ENCODE peak calls at places on chromosomes 12 and 14, in six cellular contexts. O is GM13977; L is tibial artery; Z is HepG2; S is CD8-positive, alpha-beta T cell; G is Calu3. P is an unnamed sample.
A peak's percentile ranks its signal among the peaks of the same experiment; 100 is the strongest.

GRCh38 chr12:96994900-96995299 is 87.8 kb downstream of the NEDD1 start:
- DNase-seq in O (no peak), L (no peak), Z (no peak), S (no peak), G (no peak), P (no peak)

GRCh38 chr14:54166049-54166950 is 209.7 kb upstream of the BMP4 start:
- DNase-seq in O (no peak), L (no peak), Z (no peak), S (no peak), G (no peak), P (no peak)

GRCh38 chr12:103742349-103742784 is 98.7 kb downstream of the NT5DC3 start:
- DNase-seq in O (no peak), L (no peak), Z (no peak), S (no peak), G (peak; percentile 28), P (no peak)

GRCh38 chr14:55701638-55702037 is 121.6 kb downstream of the KTN1 start:
- DNase-seq in O (peak; percentile 30), L (no peak), Z (no peak), S (no peak), G (peak; percentile 34), P (no peak)

GRCh38 chr12:27493260-27493935 is 30.6 kb upstream of the PPFIBP1 start:
- DNase-seq in O (no peak), L (no peak), Z (no peak), S (no peak), G (no peak), P (no peak)

GRCh38 chr14:22112004-22112403 is 438.4 kb upstream of the OR4E1 start:
- DNase-seq in O (peak; percentile 43), L (no peak), Z (peak; percentile 25), S (peak; percentile 47), G (peak; percentile 49), P (no peak)

GRCh38 chr14:106347890-106348755 is 821.7 kb downstream of the TMEM121 start:
- DNase-seq in O (no peak), L (no peak), Z (no peak), S (no peak), G (no peak), P (no peak)

GRCh38 chr14:49959822-49960408 is 67.0 kb downstream of the ARF6 start:
- DNase-seq in O (peak; percentile 45), L (no peak), Z (no peak), S (no peak), G (no peak), P (no peak)

GRCh38 chr14:53741379-53742225 is 215.0 kb downstream of the BMP4 start:
- DNase-seq in O (no peak), L (no peak), Z (no peak), S (no peak), G (no peak), P (no peak)

GRCh38 chr12:78209851-78210493 is 379.3 kb downstream of the NAV3 start:
- DNase-seq in O (no peak), L (no peak), Z (no peak), S (no peak), G (no peak), P (no peak)

GRCh38 chr12:49295087-49296001 is at the start of gene PRPH:
- DNase-seq in O (no peak), L (peak; percentile 59), Z (no peak), S (no peak), G (no peak), P (no peak)

GRCh38 chr12:9798008-9798619 is 29.2 kb upstream of the KLRF1 start:
- DNase-seq in O (no peak), L (no peak), Z (peak; percentile 41), S (peak; percentile 73), G (peak; percentile 82), P (no peak)

GRCh38 chr12:96578526-96579125 is 89.2 kb downstream of the CFAP54 start:
- DNase-seq in O (peak; percentile 44), L (no peak), Z (peak; percentile 48), S (no peak), G (peak; percentile 20), P (no peak)

GRCh38 chr12:47277972-47278448 is 198.3 kb upstream of the AMIGO2 start:
- DNase-seq in O (no peak), L (no peak), Z (no peak), S (no peak), G (peak; percentile 28), P (no peak)

GRCh38 chr12:132873724-132874123 is 13.7 kb downstream of the CHFR start:
- DNase-seq in O (no peak), L (no peak), Z (no peak), S (no peak), G (no peak), P (no peak)

DNA sequence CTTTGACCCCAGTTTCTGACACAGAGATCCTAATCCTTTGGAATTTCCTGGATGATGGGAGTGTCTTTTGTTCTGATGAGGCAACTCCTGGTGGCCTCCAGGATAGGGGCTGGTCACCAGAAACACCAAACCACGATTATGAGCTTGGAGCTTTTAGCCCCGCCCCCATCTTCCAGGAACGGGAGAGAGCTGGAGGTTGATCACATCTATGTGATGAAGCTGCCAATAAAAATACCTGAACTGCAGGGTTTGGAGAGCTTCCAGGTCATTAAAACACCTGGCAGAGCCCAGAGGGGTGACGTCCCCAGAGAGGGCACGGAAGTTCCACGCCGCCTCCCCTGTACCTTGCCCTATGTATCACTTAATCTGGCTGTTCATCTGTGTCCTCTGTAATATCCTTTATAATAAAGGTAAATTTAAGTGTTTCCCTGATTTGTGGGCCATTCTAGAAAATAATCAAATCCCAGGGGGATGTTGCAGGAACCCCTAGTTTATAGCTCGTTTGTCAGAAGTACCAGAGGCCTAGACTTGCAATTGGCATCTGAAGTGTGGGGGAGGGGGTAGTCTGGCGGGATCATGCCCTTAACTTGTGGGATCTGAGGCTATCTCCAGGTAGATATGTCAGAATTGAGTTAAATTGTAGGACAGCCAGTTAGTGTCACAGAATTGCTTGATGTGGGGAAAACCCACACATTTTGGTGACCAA is 21.2 kb downstream of the APPL2 start:
- DNase-seq in O (no peak), L (no peak), Z (peak; percentile 59), S (no peak), G (peak; percentile 90), P (no peak)
- TF ChIP-seq CTCF in O (no peak), L (no peak), Z (no peak), S (no peak), G (no peak), P (no peak)

DNA sequence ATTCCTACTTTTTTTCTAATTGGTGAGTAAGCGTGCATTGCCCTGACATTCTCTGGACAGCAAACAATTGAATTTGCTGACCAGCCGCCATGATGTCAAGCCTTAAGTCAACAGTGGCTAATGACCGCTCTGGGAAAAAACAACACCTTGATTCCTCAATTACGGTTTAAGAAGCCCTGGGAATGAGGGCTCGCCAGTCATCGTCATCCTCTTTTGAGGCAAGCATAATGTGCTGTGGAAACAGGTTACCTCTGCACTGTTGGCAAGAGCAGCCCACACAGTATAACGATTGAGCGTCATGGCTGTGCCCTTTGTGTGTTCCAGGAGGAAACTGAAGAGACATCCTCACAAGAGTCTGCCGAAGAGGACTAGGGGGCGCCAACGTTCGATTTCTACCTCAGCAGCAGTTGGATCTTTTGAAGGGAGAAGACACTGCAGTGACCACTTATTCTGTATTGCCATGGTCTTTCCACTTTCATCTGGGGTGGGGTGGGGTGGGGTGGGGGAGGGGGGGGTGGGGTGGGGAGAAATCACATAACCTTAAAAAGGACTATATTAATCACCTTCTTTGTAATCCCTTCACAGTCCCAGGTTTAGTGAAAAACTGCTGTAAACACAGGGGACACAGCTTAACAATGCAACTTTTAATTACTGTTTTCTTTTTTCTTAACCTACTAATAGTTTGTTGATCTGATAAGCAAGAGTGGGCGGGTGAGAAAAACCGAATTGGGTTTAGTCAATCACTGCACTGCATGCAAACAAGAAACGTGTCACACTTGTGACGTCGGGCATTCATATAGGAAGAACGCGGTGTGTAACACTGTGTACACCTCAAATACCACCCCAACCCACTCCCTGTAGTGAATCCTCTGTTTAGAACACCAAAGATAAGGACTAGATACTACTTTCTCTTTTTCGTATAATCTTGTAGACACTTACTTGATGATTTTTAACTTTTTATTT is 138.9 kb downstream of the HMGA2 start:
- DNase-seq in O (no peak), L (no peak), Z (no peak), S (no peak), G (peak; percentile 47), P (no peak)
- TF ChIP-seq CTCF in O (peak; percentile 39), L (no peak), Z (peak; percentile 43), S (no peak), G (peak; percentile 29), P (peak; percentile 50)

GRCh38 chr12:29238822-29239291 is 89.8 kb downstream of the FAR2 start:
- DNase-seq in O (no peak), L (no peak), Z (no peak), S (no peak), G (no peak), P (no peak)

GRCh38 chr12:29239336-29239735 is 90.3 kb downstream of the FAR2 start:
- DNase-seq in O (no peak), L (no peak), Z (no peak), S (no peak), G (no peak), P (no peak)

GRCh38 chr12:29240441-29240840 is 91.4 kb downstream of the FAR2 start:
- DNase-seq in O (no peak), L (no peak), Z (no peak), S (no peak), G (no peak), P (no peak)

GRCh38 chr12:29242921-29243431 is 93.9 kb downstream of the FAR2 start:
- DNase-seq in O (no peak), L (no peak), Z (no peak), S (no peak), G (no peak), P (no peak)

DNA sequence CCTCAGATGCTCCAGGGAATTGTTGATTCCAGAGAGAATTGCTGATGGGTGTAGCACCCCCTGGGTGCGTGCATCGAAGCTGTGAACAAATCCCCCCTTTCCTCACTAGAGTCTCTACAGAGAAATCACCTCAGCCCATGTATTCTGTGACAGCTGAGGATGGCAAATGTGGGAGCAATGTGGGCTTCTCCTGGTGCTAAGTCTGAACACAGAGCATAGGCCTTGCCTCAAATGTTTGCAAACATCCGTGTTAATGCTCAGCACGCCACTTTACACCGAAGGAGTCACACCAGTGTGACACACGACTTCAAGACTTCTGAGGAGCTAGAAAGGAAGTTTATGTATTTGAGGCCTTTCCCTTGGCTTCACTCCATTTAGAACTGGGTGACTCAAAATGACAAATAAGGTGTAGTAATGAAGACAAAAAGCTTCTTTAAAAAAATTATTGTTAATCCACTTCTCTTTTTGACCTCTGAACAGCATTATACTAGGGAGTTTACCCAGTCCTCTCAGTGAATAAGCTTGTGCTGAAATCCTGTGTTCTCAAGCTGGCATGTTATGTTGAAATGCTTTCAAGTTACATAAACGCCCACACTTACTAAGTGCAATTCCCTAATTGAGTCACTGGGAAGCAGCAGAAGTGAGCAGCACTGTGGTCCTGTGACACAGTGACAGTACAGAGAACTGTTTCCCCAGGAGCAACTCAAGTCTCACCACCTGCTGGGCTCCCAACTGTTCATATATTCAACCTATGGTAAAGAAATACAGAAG is 92.9 kb downstream of the FAR2 start:
- DNase-seq in O (peak; percentile 15), L (no peak), Z (peak; percentile 37), S (no peak), G (peak; percentile 52), P (no peak)
- TF ChIP-seq CTCF in O (no peak), L (no peak), Z (peak; percentile 17), S (no peak), G (no peak), P (no peak)

DNA sequence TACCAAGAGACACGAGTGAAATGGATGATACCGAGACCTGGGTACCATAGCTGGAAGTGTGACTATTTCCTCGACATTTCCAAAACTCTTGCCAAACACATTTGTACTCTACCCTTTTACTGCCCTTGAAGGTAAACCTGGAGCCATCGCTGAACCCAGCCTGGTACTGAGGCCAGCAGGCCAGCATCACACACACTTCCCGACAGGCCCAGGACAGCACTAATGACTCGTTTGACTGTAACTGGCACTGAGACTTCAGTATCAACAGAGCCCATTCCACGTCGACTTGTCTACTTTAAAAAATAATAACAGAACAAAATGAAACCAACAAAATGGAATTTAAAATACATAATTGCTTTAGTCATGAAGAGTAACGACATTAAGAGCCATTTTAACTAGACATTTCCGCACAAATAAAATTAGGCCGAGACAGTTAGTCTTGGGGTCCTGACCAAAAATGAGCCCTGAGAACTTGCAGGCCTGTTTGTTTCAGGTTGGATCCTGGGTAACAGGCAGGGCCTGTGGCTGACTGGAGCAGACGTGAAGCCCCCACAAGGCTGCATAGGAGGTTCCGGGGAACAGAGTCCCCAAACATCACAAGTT is 94.3 kb downstream of the RIMBP2 start:
- DNase-seq in O (no peak), L (peak; percentile 37), Z (no peak), S (no peak), G (no peak), P (no peak)
- TF ChIP-seq CTCF in O (no peak), L (no peak), Z (no peak), S (no peak), G (no peak), P (no peak)

P was measured in D721Med.